ENCODE peak calls at places on chromosomes 7 and 10, in six cellular contexts. E is GM23248, K is OCI-LY7, R is PC-3, Y is HCT116, J is GM23338. N is an unnamed sample. For H4K20me1, the result is how much of the 10 kb centered on the place peaks cover.

GRCh38 chr7:140680886-140681285 is 8.1 kb downstream of the ADCK2 start:
- DNase-seq in R (no peak), J (no peak), E (no peak), Y (no peak), K (no peak), N (no peak)

GRCh38 chr7:47574473-47575328 is 7.2 kb downstream of the TNS3 start:
- DNase-seq in Y (no peak), K (peak), E (peak), J (no peak), R (no peak), N (peak)

GRCh38 chr10:14146501-14146900 is 184.2 kb downstream of the FRMD4A start:
- DNase-seq in R (peak), K (no peak), Y (no peak), J (no peak), E (peak), N (no peak)

GRCh38 chr7:99505324-99505662 is 831 bp downstream of the ZKSCAN5 start:
- DNase-seq in J (no peak), E (peak), R (no peak), K (no peak), Y (no peak), N (no peak)

GRCh38 chr10:61084493-61084892 is 140.5 kb upstream of the RHOBTB1 start:
- DNase-seq in R (no peak), Y (no peak), K (no peak), J (no peak), E (no peak), N (no peak)

GRCh38 chr10:34290412-34291082 is 524.5 kb downstream of the PARD3 start:
- DNase-seq in R (peak), E (peak), J (no peak), Y (no peak), K (no peak), N (no peak)

GRCh38 chr10:3484306-3485187 is 300.5 kb downstream of the KLF6 start:
- DNase-seq in J (no peak), R (no peak), E (peak), Y (no peak), K (peak), N (no peak)

GRCh38 chr10:104323721-104324686 is 14.3 kb downstream of the ITPRIP start:
- DNase-seq in E (no peak), J (no peak), Y (no peak), K (no peak), R (no peak), N (no peak)

GRCh38 chr10:86922553-86922961 is 34.9 kb downstream of the MMRN2 start:
- DNase-seq in K (no peak), E (no peak), J (no peak), Y (no peak), R (peak), N (no peak)

GRCh38 chr10:3757638-3758490 is 27.1 kb downstream of the KLF6 start:
- DNase-seq in R (peak), Y (no peak), K (peak), E (peak), J (no peak), N (peak)

GRCh38 chr7:30668102-30668501 is 14.2 kb downstream of the CRHR2 start:
- DNase-seq in E (no peak), R (no peak), K (no peak), Y (no peak), J (no peak), N (no peak)

GRCh38 chr10:14142631-14143270 is 188.0 kb downstream of the FRMD4A start:
- DNase-seq in Y (no peak), E (no peak), R (no peak), K (no peak), J (no peak), N (no peak)

GRCh38 chr10:83960125-83960524 is 179.2 kb upstream of the GHITM start:
- DNase-seq in Y (no peak), K (no peak), R (no peak), J (no peak), E (no peak), N (no peak)

GRCh38 chr10:48429309-48429708 is 122.8 kb downstream of the MAPK8 start:
- DNase-seq in E (no peak), R (no peak), Y (no peak), J (no peak), K (no peak), N (no peak)

GRCh38 chr7:99224263-99224947 is 16.5 kb upstream of the KPNA7 start:
- DNase-seq in R (peak), E (peak), K (no peak), J (no peak), Y (peak), N (no peak)

GRCh38 chr10:7587168-7587864 is 79.5 kb downstream of the ITIH5 start:
- DNase-seq in R (no peak), Y (no peak), K (no peak), E (no peak), J (no peak), N (no peak)

GRCh38 chr10:103855424-103855823 is at the start of gene SH3PXD2A:
- DNase-seq in K (no peak), J (peak), R (peak), E (peak), Y (no peak), N (no peak)

GRCh38 chr7:135930565-135931423 is 46.4 kb downstream of the MTPN start:
- DNase-seq in J (peak), R (peak), Y (no peak), E (peak), K (no peak), N (no peak)

GRCh38 chr7:80991654-80992053 is 72.8 kb upstream of the SEMA3C start:
- DNase-seq in K (no peak), Y (no peak), E (no peak), R (no peak), J (no peak), N (no peak)

GRCh38 chr7:109309790-109310189 is 740.1 kb downstream of the DNAJB9 start:
- DNase-seq in K (no peak), R (no peak), Y (no peak), E (no peak), J (no peak), N (no peak)

GRCh38 chr7:82105463-82105862 is 335.6 kb upstream of the HGF start:
- DNase-seq in E (peak), R (peak), K (no peak), J (no peak), Y (peak), N (no peak)

GRCh38 chr7:1915956-1916620 is 246.0 kb downstream of the ELFN1 start:
- DNase-seq in J (no peak), Y (no peak), K (no peak), R (no peak), E (no peak), N (no peak)

GRCh38 chr7:157400171-157400860 is 63.5 kb downstream of the DNAJB6 start:
- DNase-seq in K (no peak), R (no peak), Y (no peak), E (no peak), J (no peak), N (no peak)

GRCh38 chr10:38016354-38016753 is 5.9 kb downstream of the ZNF33A start:
- DNase-seq in R (no peak), K (no peak), E (no peak), J (no peak), Y (no peak), N (no peak)

GRCh38 chr10:28768227-28768626 is 90.9 kb downstream of the BAMBI start:
- DNase-seq in Y (no peak), E (no peak), R (no peak), J (no peak), K (no peak), N (no peak)

GRCh38 chr7:136966825-136967224 is 98.4 kb downstream of the CHRM2 start:
- DNase-seq in R (peak), J (no peak), E (no peak), Y (no peak), K (no peak), N (no peak)

GRCh38 chr7:101094791-101095375 is 9.6 kb downstream of the TRIM56 start:
- DNase-seq in E (peak), K (no peak), R (peak), J (peak), Y (no peak), N (no peak)

GRCh38 chr7:66418537-66418936 is 210.1 kb upstream of the KCTD7 start:
- DNase-seq in J (no peak), Y (no peak), E (no peak), R (no peak), K (no peak), N (no peak)

GRCh38 chr10:101120884-101121660 is 10.0 kb upstream of the TLX1 start:
- DNase-seq in E (peak), Y (no peak), K (peak), J (no peak), R (no peak), N (peak)

GRCh38 chr7:64574481-64575159 is 11.7 kb upstream of the ZNF680 start:
- DNase-seq in E (peak), Y (no peak), R (no peak), J (peak), K (no peak), N (no peak)

GRCh38 chr10:18332048-18332447 is 191.8 kb downstream of the CACNB2 start:
- DNase-seq in K (no peak), E (peak), Y (no peak), R (no peak), J (no peak), N (no peak)

DNA sequence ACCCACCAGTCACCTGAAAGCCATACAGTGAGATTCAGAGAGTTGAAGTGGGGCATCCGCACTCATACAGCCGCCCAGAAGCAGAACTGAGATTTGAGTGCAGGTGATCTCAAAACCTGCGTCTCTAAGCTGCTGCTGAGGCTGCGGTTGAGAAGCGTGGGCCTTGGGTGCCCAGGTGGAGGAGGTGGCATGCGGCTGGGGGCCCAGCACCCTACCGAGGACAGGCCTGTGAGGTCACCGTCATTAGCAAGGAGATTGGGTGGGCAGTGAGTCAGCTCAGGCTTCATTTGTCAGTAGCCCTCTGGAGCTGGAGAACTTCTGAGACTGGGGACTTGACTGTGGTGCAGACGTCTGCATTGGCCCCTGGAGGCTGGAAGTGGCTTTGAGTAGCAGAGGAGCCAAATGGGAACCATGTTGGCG is 29.8 kb downstream of the ZMIZ1 start:
- DNase-seq in R (no peak), Y (no peak), K (peak), E (peak), J (no peak), N (peak)
- H4K20me1 ChIP-seq in R (half or more), Y (under half), K (under half), E (under half), J (under half), N (under half)

GRCh38 chr7:70347463-70347855 is 749.2 kb downstream of the AUTS2 start:
- DNase-seq in Y (no peak), R (no peak), E (no peak), J (no peak), K (no peak), N (no peak)

GRCh38 chr7:70347880-70348279 is 749.6 kb downstream of the AUTS2 start:
- DNase-seq in E (no peak), Y (no peak), J (no peak), K (peak), R (no peak), N (no peak)

GRCh38 chr7:70349819-70350218 is 751.5 kb downstream of the AUTS2 start:
- DNase-seq in K (no peak), R (no peak), Y (no peak), J (no peak), E (no peak), N (no peak)

GRCh38 chr7:70349031-70349430 is 750.8 kb downstream of the AUTS2 start:
- DNase-seq in K (no peak), Y (no peak), J (no peak), E (no peak), R (no peak), N (no peak)

DNA sequence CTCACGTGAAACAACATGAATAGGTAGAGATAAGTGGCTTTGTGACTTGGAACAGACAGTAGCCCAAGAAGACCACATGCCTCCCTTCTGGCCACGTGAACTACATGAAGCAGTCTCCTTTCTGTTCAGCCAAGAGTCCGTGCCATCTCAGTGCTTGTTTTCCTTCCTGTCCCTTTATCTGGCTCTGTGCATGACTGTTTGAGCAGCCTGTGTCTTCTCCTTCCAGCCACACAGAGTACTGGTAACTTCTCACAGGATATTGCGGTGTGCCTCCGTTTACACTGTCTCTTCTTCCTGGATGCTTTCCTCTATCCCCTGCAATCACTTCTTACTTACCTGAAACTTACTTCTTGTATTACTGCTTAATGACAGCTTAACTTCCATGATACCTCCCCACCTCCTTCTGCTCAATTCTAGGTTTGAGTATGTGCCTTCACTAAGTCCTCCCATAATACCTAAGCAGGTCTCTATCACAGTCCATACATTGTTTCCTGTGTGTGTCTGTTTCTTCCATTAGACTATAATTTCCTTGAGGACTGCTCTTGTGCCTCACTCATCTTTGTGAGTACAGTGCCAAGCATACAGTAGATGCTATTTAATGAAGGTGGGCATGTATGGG is 748.7 kb downstream of the AUTS2 start:
- DNase-seq in E (no peak), R (no peak), Y (no peak), K (no peak), J (no peak), N (no peak)
- TF ChIP-seq EZH2phosphoT487 in E (no peak), R (no peak), Y (no peak), K (no peak), J (no peak), N (no peak)

DNA sequence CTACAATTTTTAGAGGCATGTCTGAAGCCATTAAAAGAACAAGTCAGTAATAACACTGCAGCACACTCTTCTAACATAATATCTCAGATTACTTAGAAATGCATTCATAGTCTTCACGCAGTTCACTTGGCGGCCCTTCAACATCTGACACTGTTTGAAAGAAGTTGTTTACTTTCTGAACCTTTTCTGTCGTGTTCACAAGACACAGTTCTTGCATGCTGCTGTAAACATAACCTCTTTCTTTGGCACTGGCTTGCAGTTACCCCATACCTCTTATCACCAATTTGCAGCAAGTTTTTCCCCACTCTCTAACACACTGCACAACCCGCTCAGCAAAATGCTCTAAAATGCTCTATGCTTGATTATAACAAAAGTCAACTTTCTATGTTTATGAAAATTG is 12.0 kb downstream of the PIP4K2A start:
- DNase-seq in Y (no peak), E (no peak), J (no peak), R (no peak), K (no peak), N (no peak)
- H4K20me1 ChIP-seq in Y (under half), E (under half), J (under half), R (under half), K (under half), N (under half)

GRCh38 chr7:23469150-23469960 is 936 bp downstream of the IGF2BP3 start:
- DNase-seq in J (no peak), K (peak), R (no peak), Y (no peak), E (peak), N (no peak)

GRCh38 chr7:23471090-23471859 is 984 bp upstream of the IGF2BP3 start:
- DNase-seq in R (peak), E (peak), K (peak), J (peak), Y (peak), N (no peak)

GRCh38 chr7:23472046-23472445 is 1.8 kb upstream of the IGF2BP3 start:
- DNase-seq in J (no peak), K (peak), R (no peak), E (no peak), Y (no peak), N (no peak)

GRCh38 chr7:23469961-23470250 is 385 bp downstream of the IGF2BP3 start:
- DNase-seq in E (no peak), R (no peak), Y (no peak), K (no peak), J (no peak), N (no peak)

DNA sequence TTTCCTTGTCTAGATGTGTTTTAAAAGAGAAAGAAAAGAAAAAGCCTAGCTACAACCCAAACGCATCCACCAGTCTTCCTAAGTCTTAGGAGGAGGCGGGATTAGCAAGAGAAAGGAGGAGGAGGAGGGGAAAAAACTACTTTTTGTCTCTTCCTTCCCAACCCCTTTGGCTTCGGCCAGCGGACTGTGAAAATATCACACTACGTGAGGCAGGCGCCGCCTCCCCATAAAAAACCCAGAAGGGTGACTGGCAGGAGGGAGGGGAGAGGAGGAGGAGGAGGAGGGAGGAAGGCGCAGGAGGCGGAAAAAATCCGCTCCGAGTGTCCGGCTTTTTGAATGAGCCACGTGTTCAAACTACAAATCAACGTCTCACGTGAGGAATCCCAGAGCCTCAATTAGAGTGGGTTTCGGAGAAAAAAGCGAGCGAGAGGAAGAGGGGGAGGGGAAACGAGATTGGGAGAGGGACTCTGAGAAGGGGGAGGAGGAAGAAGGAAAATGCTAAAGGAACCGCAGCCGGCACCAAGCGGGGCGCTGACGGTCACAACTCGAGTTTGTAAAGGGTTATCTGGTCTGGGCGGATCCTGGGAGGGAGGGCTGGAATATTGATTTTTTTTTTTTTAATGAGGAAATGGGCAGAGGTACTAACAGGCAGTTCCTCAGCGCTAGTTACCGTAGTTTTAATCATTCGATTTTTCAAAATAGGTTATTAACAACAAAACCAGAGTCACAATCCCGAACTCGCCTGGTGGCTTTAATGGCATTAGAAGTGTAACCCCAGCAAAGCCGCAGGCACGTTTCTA is at the start of gene IGF2BP3:
- DNase-seq in R (peak), J (peak), Y (peak), K (peak), E (peak), N (peak)
- TF ChIP-seq EZH2phosphoT487 in R (no peak), J (no peak), Y (no peak), K (no peak), E (no peak), N (no peak)

N was measured in MM.1S.